ENCODE peak calls at places on chromosomes 16 and 17, in ten cellular contexts. F is NCI-H1048; V is H7; L is stimulated activated CD4-positive, alpha-beta T cell treated with anti-CD3 and anti-CD28 coated beads, Interleukin-15, amount 100 ng/mL, for 1 hour; J is WERI-Rb-1; M is BE2C; X is posterior vena cava; R is HT1080; A is activated T-cell treated with anti-CD3 and anti-CD28 coated beads for 1 hour; U is glutamatergic neuron. S is an unnamed sample.

GRCh38 chr17:3754458-3755334 is 31.0 kb downstream of the HASPIN start:
- DNase-seq in F (peak; percentile 95), V (peak; percentile 99), L (peak; percentile 65), J (no peak), M (no peak), X (peak; percentile 87), R (no peak), A (peak; percentile 70), U (peak; percentile 56), S (peak; percentile 99)

GRCh38 chr16:69188716-69189115 is 1.8 kb downstream of the SNTB2 start:
- DNase-seq in F (no peak), V (peak; percentile 40), L (no peak), J (no peak), M (no peak), X (no peak), R (peak; percentile 52), A (no peak), U (no peak), S (no peak)

GRCh38 chr16:56262148-56262878 is 71.0 kb downstream of the GNAO1 start:
- DNase-seq in F (no peak), V (no peak), L (peak; percentile 22), J (no peak), M (no peak), X (no peak), R (no peak), A (peak; percentile 22), U (no peak), S (no peak)

GRCh38 chr17:65503557-65503956 is 57.9 kb downstream of the AXIN2 start:
- DNase-seq in F (no peak), V (no peak), L (no peak), J (no peak), M (no peak), X (no peak), R (no peak), A (no peak), U (no peak), S (no peak)

GRCh38 chr16:47311738-47312505 is 148.9 kb downstream of the ITFG1 start:
- DNase-seq in F (no peak), V (peak; percentile 37), L (no peak), J (no peak), M (no peak), X (no peak), R (peak; percentile 50), A (no peak), U (no peak), S (no peak)

GRCh38 chr17:68382582-68383085 is 74.7 kb downstream of the WIPI1 start:
- DNase-seq in F (no peak), V (no peak), L (no peak), J (no peak), M (no peak), X (no peak), R (no peak), A (no peak), U (no peak), S (no peak)

GRCh38 chr16:85898521-85899442 is at the start of gene IRF8:
- DNase-seq in F (no peak), V (peak; percentile 97), L (no peak), J (peak; percentile 65), M (no peak), X (peak; percentile 93), R (no peak), A (peak; percentile 55), U (peak; percentile 68), S (peak; percentile 60)

GRCh38 chr16:53546988-53547391 is 44.0 kb upstream of the AKTIP start:
- DNase-seq in F (no peak), V (peak; percentile 78), L (no peak), J (peak; percentile 34), M (no peak), X (no peak), R (peak; percentile 61), A (no peak), U (no peak), S (no peak)

GRCh38 chr16:73000020-73000906 is 47.7 kb downstream of the ZFHX3 start:
- DNase-seq in F (peak; percentile 64), V (no peak), L (no peak), J (no peak), M (no peak), X (peak; percentile 79), R (peak; percentile 31), A (no peak), U (no peak), S (no peak)

GRCh38 chr16:3029499-3030127 is 5.8 kb downstream of the THOC6 start:
- DNase-seq in F (no peak), V (peak; percentile 63), L (no peak), J (no peak), M (no peak), X (no peak), R (no peak), A (no peak), U (no peak), S (no peak)

GRCh38 chr16:47578573-47578972 is 117.4 kb downstream of the PHKB start:
- DNase-seq in F (no peak), V (no peak), L (no peak), J (no peak), M (no peak), X (no peak), R (peak; percentile 61), A (no peak), U (no peak), S (no peak)

GRCh38 chr16:19837984-19838707 is 46.5 kb downstream of the GPRC5B start:
- DNase-seq in F (no peak), V (peak; percentile 51), L (no peak), J (no peak), M (no peak), X (no peak), R (no peak), A (no peak), U (no peak), S (no peak)

GRCh38 chr17:74484066-74484465 is 17.6 kb downstream of the CD300A start:
- DNase-seq in F (no peak), V (peak; percentile 18), L (no peak), J (no peak), M (no peak), X (no peak), R (no peak), A (no peak), U (no peak), S (no peak)

GRCh38 chr17:57391076-57391825 is 134.9 kb downstream of the MSI2 start:
- DNase-seq in F (no peak), V (no peak), L (no peak), J (no peak), M (no peak), X (no peak), R (no peak), A (no peak), U (no peak), S (no peak)

GRCh38 chr17:7560172-7561027 is 1.3 kb upstream of the SENP3 start:
- DNase-seq in F (no peak), V (peak; percentile 89), L (no peak), J (peak; percentile 82), M (no peak), X (peak; percentile 90), R (no peak), A (no peak), U (peak; percentile 86), S (peak; percentile 73)

GRCh38 chr17:83149761-83150251 is 70.4 kb downstream of the METRNL start:
- DNase-seq in F (no peak), V (no peak), L (no peak), J (no peak), M (no peak), X (peak; percentile 70), R (no peak), A (no peak), U (no peak), S (no peak)

GRCh38 chr17:63475491-63476412 is 1.1 kb upstream of the ACE start:
- DNase-seq in F (no peak), V (peak; percentile 76), L (no peak), J (peak; percentile 87), M (peak; percentile 54), X (no peak), R (no peak), A (no peak), U (peak; percentile 17), S (no peak)

GRCh38 chr17:61463068-61463980 is 11.1 kb downstream of the TBX4 start:
- DNase-seq in F (no peak), V (peak; percentile 80), L (no peak), J (no peak), M (no peak), X (no peak), R (no peak), A (no peak), U (peak; percentile 53), S (no peak)

GRCh38 chr17:183021-183420 is 1.6 kb upstream of the DOC2B start:
- DNase-seq in F (no peak), V (no peak), L (no peak), J (no peak), M (no peak), X (no peak), R (no peak), A (no peak), U (no peak), S (no peak)

S was measured in progenitor cell of endocrine pancreas.